ENCODE peak calls at places on chromosomes 1 and 21, in five cellular contexts. One of them, this sample, is unnamed.

GRCh38 chr1:54488831-54489626 is 59.0 kb upstream of the ACOT11 start:
- DNase-seq in colonic mucosa: peak; percentile 84
- DNase-seq in NCI-H1105 treated with DMSO at 0.1 percent for 48 hours: peak; percentile 77
- DNase-seq in pancreas: peak; percentile 72
- DNase-seq in T-helper 2 cell: peak; percentile 51
- DNase-seq in this sample: peak; percentile 72

GRCh38 chr1:22817462-22817861 is 106.8 kb downstream of the EPHB2 start:
- DNase-seq in colonic mucosa: no peak
- DNase-seq in NCI-H1105 treated with DMSO at 0.1 percent for 48 hours: no peak
- DNase-seq in pancreas: no peak
- DNase-seq in T-helper 2 cell: no peak
- DNase-seq in this sample: no peak

GRCh38 chr1:51956528-51957509 is 33.7 kb downstream of the RAB3B start:
- DNase-seq in colonic mucosa: no peak
- DNase-seq in NCI-H1105 treated with DMSO at 0.1 percent for 48 hours: peak; percentile 62
- DNase-seq in pancreas: no peak
- DNase-seq in T-helper 2 cell: no peak
- DNase-seq in this sample: no peak

GRCh38 chr1:204363335-204364114 is 3.8 kb upstream of the PLEKHA6 start:
- DNase-seq in colonic mucosa: peak; percentile 90
- DNase-seq in NCI-H1105 treated with DMSO at 0.1 percent for 48 hours: peak; percentile 74
- DNase-seq in pancreas: peak; percentile 63
- DNase-seq in T-helper 2 cell: peak; percentile 35
- DNase-seq in this sample: peak; percentile 74

GRCh38 chr21:15552914-15553491 is 176.8 kb upstream of the USP25 start:
- DNase-seq in colonic mucosa: no peak
- DNase-seq in NCI-H1105 treated with DMSO at 0.1 percent for 48 hours: peak; percentile 4
- DNase-seq in pancreas: no peak
- DNase-seq in T-helper 2 cell: no peak
- DNase-seq in this sample: no peak

GRCh38 chr1:218772575-218772974 is 401.1 kb upstream of the LYPLAL1 start:
- DNase-seq in colonic mucosa: no peak
- DNase-seq in NCI-H1105 treated with DMSO at 0.1 percent for 48 hours: no peak
- DNase-seq in pancreas: no peak
- DNase-seq in T-helper 2 cell: no peak
- DNase-seq in this sample: no peak

GRCh38 chr1:32020338-32020737 is 6.7 kb downstream of the KHDRBS1 start:
- DNase-seq in colonic mucosa: no peak
- DNase-seq in NCI-H1105 treated with DMSO at 0.1 percent for 48 hours: no peak
- DNase-seq in pancreas: no peak
- DNase-seq in T-helper 2 cell: no peak
- DNase-seq in this sample: no peak

GRCh38 chr21:20741445-20741844 is 256.8 kb upstream of the NCAM2 start:
- DNase-seq in colonic mucosa: no peak
- DNase-seq in NCI-H1105 treated with DMSO at 0.1 percent for 48 hours: no peak
- DNase-seq in pancreas: no peak
- DNase-seq in T-helper 2 cell: no peak
- DNase-seq in this sample: no peak